ENCODE peak calls at places on chromosomes 16 and 17, in five cellular contexts. F, R, V, J and L are unnamed samples.

GRCh38 chr16:80705596-80705995 is 98.8 kb downstream of the CDYL2 start:
- DNase-seq in F (no peak), R (no peak), V (no peak), J (no peak), L (no peak)

GRCh38 chr16:70270176-70270575 is 18.4 kb upstream of the EXOSC6 start:
- DNase-seq in F (no peak), R (no peak), V (no peak), J (no peak), L (no peak)

GRCh38 chr17:34269969-34270368 is at the start of gene CCL7:
- DNase-seq in F (no peak), R (no peak), V (no peak), J (no peak), L (no peak)

GRCh38 chr17:36850794-36851193 is 86.5 kb upstream of the LHX1 start:
- DNase-seq in F (no peak), R (peak), V (no peak), J (no peak), L (no peak)

GRCh38 chr16:17724242-17724898 is 253.6 kb upstream of the XYLT1 start:
- DNase-seq in F (no peak), R (no peak), V (no peak), J (no peak), L (no peak)

GRCh38 chr17:81239714-81240555 is 817 bp downstream of the NDUFAF8 start:
- DNase-seq in F (no peak), R (no peak), V (no peak), J (no peak), L (no peak)

GRCh38 chr17:5499790-5500189 is 13.4 kb downstream of the MIS12 start:
- DNase-seq in F (no peak), R (no peak), V (peak), J (no peak), L (no peak)

GRCh38 chr17:35171834-35172233 is 22.4 kb downstream of the SLC35G3 start:
- DNase-seq in F (no peak), R (no peak), V (no peak), J (no peak), L (no peak)

GRCh38 chr16:72985148-72985882 is 62.6 kb downstream of the ZFHX3 start:
- DNase-seq in F (no peak), R (no peak), V (no peak), J (no peak), L (no peak)

GRCh38 chr16:19853973-19854876 is 30.4 kb downstream of the GPRC5B start:
- DNase-seq in F (no peak), R (no peak), V (no peak), J (no peak), L (no peak)

GRCh38 chr17:14161419-14161818 is 75.2 kb downstream of the CDRT15 start:
- DNase-seq in F (no peak), R (no peak), V (no peak), J (peak), L (no peak)

GRCh38 chr17:6420173-6420641 is 14.7 kb downstream of the AIPL1 start:
- DNase-seq in F (no peak), R (no peak), V (peak), J (peak), L (no peak)

GRCh38 chr16:4966736-4967453 is 8.8 kb downstream of the SEC14L5 start:
- DNase-seq in F (no peak), R (no peak), V (no peak), J (no peak), L (no peak)

GRCh38 chr16:4958510-4959111 is 481 bp downstream of the SEC14L5 start:
- DNase-seq in F (no peak), R (no peak), V (no peak), J (no peak), L (no peak)

GRCh38 chr16:4960579-4960978 is 2.4 kb downstream of the SEC14L5 start:
- DNase-seq in F (no peak), R (no peak), V (no peak), J (no peak), L (no peak)

GRCh38 chr16:4957720-4958509 is at the start of gene SEC14L5:
- DNase-seq in F (peak), R (peak), V (peak), J (peak), L (peak)

DNA sequence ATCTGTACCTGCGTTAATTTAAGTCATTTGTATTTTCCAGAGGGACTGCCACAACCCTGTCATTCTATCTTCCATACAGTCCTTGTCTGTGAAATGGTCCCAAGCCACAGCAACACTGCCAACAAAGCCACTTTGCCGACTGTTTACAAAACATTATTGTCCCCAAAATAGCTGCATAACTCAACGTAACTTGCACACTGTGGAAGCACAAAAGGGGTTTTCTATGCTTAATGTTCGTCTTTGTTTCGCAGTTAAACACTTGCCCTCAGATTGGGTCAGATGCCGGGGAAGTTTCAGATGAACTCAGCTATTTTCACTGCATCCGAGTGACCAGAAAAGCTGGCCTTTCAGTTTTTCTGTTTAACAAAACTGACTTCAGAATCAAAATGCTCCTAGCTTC is 4.6 kb downstream of the SEC14L5 start:
- DNase-seq in F (no peak), R (no peak), V (no peak), J (no peak), L (no peak)
- H2AFZ ChIP-seq in F (no peak), R (no peak), V (peak), J (no peak), L (no peak)

DNA sequence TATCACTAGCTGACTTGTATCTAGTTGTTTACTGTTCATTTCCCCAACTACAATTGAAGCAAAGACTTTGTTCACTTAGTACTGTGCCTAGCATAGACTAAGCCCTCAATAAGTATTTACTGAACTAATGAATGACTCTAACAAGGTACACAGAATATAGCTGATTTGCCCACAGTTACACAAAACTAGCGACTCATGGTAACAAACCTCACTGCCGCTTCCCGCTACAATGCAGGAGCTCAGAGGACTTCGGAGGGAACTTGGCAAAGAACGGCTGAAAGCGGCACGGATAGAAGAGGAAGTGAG is 524 bp downstream of the EFTUD2 start:
- DNase-seq in F (no peak), R (no peak), V (no peak), J (no peak), L (peak)
- TF ChIP-seq ATF3 in F (no peak), R (no peak), V (no peak), J (no peak), L (no peak)

GRCh38 chr17:17205368-17206148 is 575 bp downstream of the PLD6 start:
- DNase-seq in F (peak), R (peak), V (no peak), J (peak), L (peak)
- H2AFZ ChIP-seq in F (peak), R (no peak), V (no peak), J (peak), L (no peak)

GRCh38 chr17:73323622-73324455 is 12.0 kb upstream of the CDC42EP4 start:
- DNase-seq in F (no peak), R (no peak), V (no peak), J (no peak), L (no peak)
- TF ChIP-seq ATF3 in F (no peak), R (no peak), V (no peak), J (no peak), L (no peak)